ENCODE peak calls at places on chromosomes 7 and 10, in five cellular contexts. R is OCI-LY7, C is kidney, M is HCT116, Q is HepG2. J is an unnamed sample. For H3K4me1, the result is how much of the 10 kb centered on the place peaks cover.

GRCh38 chr10:86400705-86401587 is 34.4 kb upstream of the GRID1 start:
- DNase-seq in C (peak), Q (peak), M (peak), R (peak), J (no peak)

GRCh38 chr7:1720325-1720724 is 50.2 kb downstream of the ELFN1 start:
- DNase-seq in C (peak), Q (no peak), R (peak), M (no peak), J (no peak)

GRCh38 chr10:124127965-124128810 is 34.8 kb upstream of the CHST15 start:
- DNase-seq in M (no peak), Q (no peak), R (no peak), C (peak), J (no peak)

GRCh38 chr10:93412801-93413200 is 69.3 kb downstream of the MYOF start:
- DNase-seq in C (no peak), M (no peak), R (peak), Q (no peak), J (no peak)

GRCh38 chr10:25575343-25575742 is 358.7 kb upstream of the MYO3A start:
- DNase-seq in C (no peak), Q (no peak), R (no peak), M (no peak), J (no peak)

GRCh38 chr10:48498940-48499510 is 105.8 kb downstream of the ARHGAP22 start:
- DNase-seq in R (no peak), M (no peak), C (peak), Q (no peak), J (no peak)

GRCh38 chr10:116043304-116043703 is 229.7 kb downstream of the GFRA1 start:
- DNase-seq in C (no peak), M (no peak), R (no peak), Q (no peak), J (no peak)

GRCh38 chr7:26200113-26200443 is 468 bp downstream of the HNRNPA2B1 start:
- DNase-seq in M (no peak), R (peak), Q (no peak), C (peak), J (no peak)

GRCh38 chr7:2953588-2954407 is 89.9 kb downstream of the CARD11 start:
- DNase-seq in M (no peak), Q (no peak), R (no peak), C (no peak), J (peak)

GRCh38 chr7:55550010-55550409 is 22.3 kb downstream of the VOPP1 start:
- DNase-seq in Q (no peak), R (peak), M (peak), C (peak), J (no peak)

GRCh38 chr7:30956704-30957103 is 7.0 kb upstream of the GHRHR start:
- DNase-seq in M (no peak), C (no peak), Q (no peak), R (no peak), J (no peak)

GRCh38 chr7:151767557-151767956 is 109.4 kb downstream of the PRKAG2 start:
- DNase-seq in M (no peak), C (no peak), Q (no peak), R (no peak), J (no peak)

GRCh38 chr7:38858281-38858884 is 50.6 kb downstream of the VPS41 start:
- DNase-seq in Q (no peak), C (no peak), M (no peak), R (no peak), J (peak)

DNA sequence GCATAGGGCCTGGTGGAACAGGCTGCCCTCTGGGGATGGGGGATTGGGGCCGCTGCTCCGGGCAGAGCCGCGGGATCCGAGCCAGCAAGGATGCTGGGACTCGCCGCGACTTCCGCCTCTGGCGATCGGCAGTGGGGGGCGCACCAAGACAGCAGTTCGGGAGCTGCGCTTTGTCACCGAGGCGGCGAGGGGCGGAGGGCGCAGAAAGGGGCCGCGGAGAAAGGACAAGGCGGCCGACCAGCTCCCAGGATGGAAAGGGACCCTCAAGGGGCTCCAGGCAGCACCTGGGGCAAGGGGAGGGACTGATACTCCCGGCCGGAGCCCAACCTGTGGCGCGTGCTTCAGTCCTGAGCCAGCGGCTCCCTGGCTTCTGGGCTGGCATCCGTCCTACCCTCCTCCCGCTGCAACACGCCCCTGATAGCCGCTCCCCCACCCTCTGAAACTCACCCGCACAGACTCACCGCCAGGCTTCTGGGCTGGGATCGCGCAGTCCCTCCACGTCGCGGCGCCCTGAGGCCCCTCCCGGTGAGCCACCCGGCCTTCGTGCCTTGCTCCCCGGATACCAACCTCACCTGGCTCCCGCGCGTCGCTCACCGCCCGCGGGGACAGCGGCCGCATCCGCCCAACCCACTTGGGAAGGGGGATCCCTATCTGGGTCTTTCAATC is 7.1 kb upstream of the EVX1 start:
- DNase-seq in C (peak), Q (peak), M (peak), R (no peak), J (no peak)
- TF ChIP-seq CTCF in C (peak), Q (peak), M (peak), R (peak), J (peak)

GRCh38 chr7:8211725-8212096 is 50.3 kb downstream of the ICA1 start:
- DNase-seq in C (no peak), Q (no peak), R (no peak), M (no peak), J (no peak)
- H3K27ac ChIP-seq in C (no peak), Q (no peak), R (no peak), M (no peak), J (no peak)

DNA sequence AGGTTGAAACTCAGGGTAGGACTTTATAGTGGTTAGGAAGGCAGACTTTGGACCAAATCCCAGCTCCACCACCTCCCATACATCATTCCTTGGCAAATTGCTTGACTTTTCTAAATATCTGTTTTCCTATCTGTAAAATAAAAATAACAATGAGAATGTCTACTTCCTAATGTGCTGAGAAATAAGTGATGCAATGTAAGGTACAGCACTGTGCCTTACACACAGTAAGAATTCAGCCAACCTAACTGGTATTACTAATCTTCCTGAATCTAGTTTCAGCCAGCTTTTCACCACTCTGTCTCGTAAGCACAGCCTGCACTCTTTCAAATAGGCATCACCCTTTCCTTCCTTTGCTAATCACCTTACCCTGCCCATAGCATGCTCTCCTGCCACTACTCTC is 9.7 kb downstream of the PRLHR start:
- DNase-seq in Q (no peak), R (no peak), C (no peak), M (no peak), J (no peak)
- H3K4me1 ChIP-seq in Q (under half), R (under half), C (under half), M (under half), J (under half)

DNA sequence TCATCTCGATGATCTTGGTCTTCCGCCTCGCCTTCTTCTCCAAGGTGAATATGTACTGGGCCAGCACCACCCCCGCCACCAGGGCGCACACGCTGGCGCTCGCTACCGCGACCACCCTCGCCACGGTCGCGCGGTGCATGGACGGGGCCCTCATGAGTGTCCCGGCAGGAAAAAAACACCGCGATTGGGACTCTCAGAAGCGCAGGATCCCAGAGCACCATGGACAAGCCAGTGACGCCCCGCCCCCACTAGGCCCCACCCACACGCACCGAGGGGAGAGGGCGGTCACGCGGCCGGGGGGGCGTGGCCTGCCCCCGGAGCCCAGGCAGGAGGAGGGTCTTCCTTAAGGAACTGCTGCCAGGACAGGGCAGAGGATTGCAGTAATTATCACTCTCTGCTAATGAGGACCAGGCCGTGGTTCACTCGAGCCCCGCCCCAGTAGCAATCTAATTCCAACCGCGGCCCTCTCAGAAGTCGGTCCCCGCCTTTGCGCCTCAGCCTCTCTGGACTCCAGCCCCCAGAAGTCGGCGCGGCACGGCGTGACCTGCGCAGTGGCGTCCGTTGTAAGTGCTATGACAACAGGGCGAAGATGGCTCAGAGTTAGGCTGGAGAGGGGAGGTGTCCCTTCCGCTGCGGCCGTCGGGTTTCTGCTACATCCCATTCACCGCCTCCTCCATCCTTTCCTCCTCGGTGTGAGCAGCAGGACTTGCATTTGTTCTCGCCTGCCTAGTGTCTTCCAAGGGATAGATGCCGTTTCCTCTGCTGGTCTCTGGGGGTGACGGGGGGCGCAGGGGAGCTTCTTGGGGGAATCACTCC is at the start of gene BBS9:
- DNase-seq in M (peak), R (peak), Q (peak), C (peak), J (peak)
- TF ChIP-seq CTCF in M (no peak), R (no peak), Q (peak), C (no peak), J (peak)

GRCh38 chr7:36728143-36728542 is 3.8 kb upstream of the AOAH start:
- DNase-seq in Q (no peak), M (no peak), C (no peak), R (no peak), J (no peak)

GRCh38 chr7:36726311-36726710 is 2.0 kb upstream of the AOAH start:
- DNase-seq in C (no peak), R (no peak), Q (no peak), M (no peak), J (no peak)

GRCh38 chr7:36726806-36727503 is 2.7 kb upstream of the AOAH start:
- DNase-seq in Q (no peak), C (no peak), M (no peak), R (no peak), J (no peak)

GRCh38 chr7:36719233-36719632 is 5.1 kb downstream of the AOAH start:
- DNase-seq in Q (no peak), R (no peak), C (no peak), M (no peak), J (no peak)

DNA sequence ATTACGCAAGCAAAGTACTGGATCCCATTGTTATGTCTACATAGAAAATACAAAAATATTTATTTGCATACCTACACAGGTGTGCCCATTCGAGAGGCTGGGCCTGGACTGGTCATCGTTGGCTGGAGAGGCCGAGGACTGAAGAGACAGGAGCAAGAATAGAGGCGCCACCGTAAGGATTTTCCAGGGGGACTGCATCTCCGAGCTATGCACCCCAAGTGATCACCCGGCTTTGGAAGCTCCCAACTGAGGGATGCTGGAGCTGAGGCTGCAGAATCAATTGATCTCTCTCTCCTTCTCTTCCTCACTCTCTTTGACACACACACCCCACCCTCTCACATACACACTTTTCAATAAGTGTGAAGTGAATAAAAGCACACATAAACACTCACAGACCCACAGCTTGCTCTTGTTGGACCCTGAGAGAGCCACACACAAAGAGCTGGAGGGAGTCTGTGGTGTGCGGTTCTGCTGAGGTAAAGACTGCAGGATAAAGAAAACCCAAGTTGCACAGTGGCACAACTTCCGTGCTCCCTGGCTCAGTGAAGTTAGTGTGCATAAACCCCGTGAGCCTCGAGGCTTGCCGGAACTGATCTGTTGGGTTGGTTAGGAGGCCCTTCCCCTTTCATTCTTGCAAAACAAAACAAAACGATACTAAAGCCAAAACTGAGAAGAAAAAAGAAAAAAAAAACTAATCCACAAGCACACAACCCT is at the start of gene AOAH:
- DNase-seq in C (peak), R (no peak), M (no peak), Q (no peak), J (no peak)
- H3K27ac ChIP-seq in C (no peak), R (no peak), M (no peak), Q (no peak), J (no peak)

GRCh38 chr7:150360682-150361058 is 8.0 kb upstream of the REPIN1 start:
- DNase-seq in Q (no peak), R (no peak), M (no peak), C (no peak), J (no peak)
- H3K4me1 ChIP-seq in Q (under half), R (under half), M (under half), C (under half), J (under half)